ENCODE peak calls at places on chromosomes 3 and 15, in seven cellular contexts. One of them, this sample, is unnamed.

GRCh38 chr3:43638594-43639447 is 17.0 kb upstream of the ANO10 start:
- DNase-seq in Kasumi-1: peak
- DNase-seq in ovary: no peak
- DNase-seq in erythroblast: peak
- DNase-seq in AG20443: peak
- DNase-seq in NCI-H510A treated with DMSO at 0.1 percent for 48 hours: peak
- DNase-seq in activated gamma-delta T cell treated with Interleukin-2 at 50 U/mL for 16 hours: peak
- DNase-seq in this sample: peak

GRCh38 chr3:57582470-57583168 is 14.5 kb downstream of the ARF4 start:
- DNase-seq in Kasumi-1: no peak
- DNase-seq in ovary: no peak
- DNase-seq in erythroblast: peak
- DNase-seq in AG20443: no peak
- DNase-seq in NCI-H510A treated with DMSO at 0.1 percent for 48 hours: no peak
- DNase-seq in activated gamma-delta T cell treated with Interleukin-2 at 50 U/mL for 16 hours: no peak
- DNase-seq in this sample: no peak

GRCh38 chr3:65006300-65006739 is 318.5 kb upstream of the ADAMTS9 start:
- DNase-seq in Kasumi-1: no peak
- DNase-seq in ovary: no peak
- DNase-seq in erythroblast: no peak
- DNase-seq in AG20443: peak
- DNase-seq in NCI-H510A treated with DMSO at 0.1 percent for 48 hours: no peak
- DNase-seq in activated gamma-delta T cell treated with Interleukin-2 at 50 U/mL for 16 hours: no peak
- DNase-seq in this sample: no peak

GRCh38 chr3:123198352-123198751 is 3.4 kb upstream of the SEC22A start:
- DNase-seq in Kasumi-1: no peak
- DNase-seq in ovary: no peak
- DNase-seq in erythroblast: peak
- DNase-seq in AG20443: no peak
- DNase-seq in NCI-H510A treated with DMSO at 0.1 percent for 48 hours: no peak
- DNase-seq in activated gamma-delta T cell treated with Interleukin-2 at 50 U/mL for 16 hours: no peak
- DNase-seq in this sample: no peak

GRCh38 chr15:52011711-52012144 is 7.3 kb upstream of the MAPK6 start:
- DNase-seq in Kasumi-1: no peak
- DNase-seq in ovary: no peak
- DNase-seq in erythroblast: no peak
- DNase-seq in AG20443: no peak
- DNase-seq in NCI-H510A treated with DMSO at 0.1 percent for 48 hours: peak
- DNase-seq in activated gamma-delta T cell treated with Interleukin-2 at 50 U/mL for 16 hours: no peak
- DNase-seq in this sample: no peak

GRCh38 chr3:183215591-183216202 is 37.4 kb upstream of the B3GNT5 start:
- DNase-seq in Kasumi-1: no peak
- DNase-seq in ovary: no peak
- DNase-seq in erythroblast: no peak
- DNase-seq in AG20443: no peak
- DNase-seq in NCI-H510A treated with DMSO at 0.1 percent for 48 hours: no peak
- DNase-seq in activated gamma-delta T cell treated with Interleukin-2 at 50 U/mL for 16 hours: no peak
- DNase-seq in this sample: no peak

GRCh38 chr15:31001702-31002101 is 10.3 kb upstream of the MTMR10 start:
- DNase-seq in Kasumi-1: no peak
- DNase-seq in ovary: no peak
- DNase-seq in erythroblast: no peak
- DNase-seq in AG20443: no peak
- DNase-seq in NCI-H510A treated with DMSO at 0.1 percent for 48 hours: no peak
- DNase-seq in activated gamma-delta T cell treated with Interleukin-2 at 50 U/mL for 16 hours: no peak
- DNase-seq in this sample: no peak

GRCh38 chr15:63615935-63616334 is 18.7 kb downstream of the FBXL22 start:
- DNase-seq in Kasumi-1: no peak
- DNase-seq in ovary: no peak
- DNase-seq in erythroblast: no peak
- DNase-seq in AG20443: no peak
- DNase-seq in NCI-H510A treated with DMSO at 0.1 percent for 48 hours: no peak
- DNase-seq in activated gamma-delta T cell treated with Interleukin-2 at 50 U/mL for 16 hours: no peak
- DNase-seq in this sample: no peak

GRCh38 chr3:126439346-126439967 is 36.2 kb downstream of the ZXDC start:
- DNase-seq in Kasumi-1: no peak
- DNase-seq in ovary: no peak
- DNase-seq in erythroblast: no peak
- DNase-seq in AG20443: no peak
- DNase-seq in NCI-H510A treated with DMSO at 0.1 percent for 48 hours: no peak
- DNase-seq in activated gamma-delta T cell treated with Interleukin-2 at 50 U/mL for 16 hours: no peak
- DNase-seq in this sample: no peak

GRCh38 chr3:26636328-26636727 is 13.8 kb downstream of the LRRC3B start:
- DNase-seq in Kasumi-1: no peak
- DNase-seq in ovary: no peak
- DNase-seq in erythroblast: no peak
- DNase-seq in AG20443: no peak
- DNase-seq in NCI-H510A treated with DMSO at 0.1 percent for 48 hours: no peak
- DNase-seq in activated gamma-delta T cell treated with Interleukin-2 at 50 U/mL for 16 hours: no peak
- DNase-seq in this sample: no peak

This sample was measured in NCI-H187.